ENCODE peak calls at places on chromosomes 2 and 18, in five cellular contexts. W, B, D, K and U are unnamed samples.

GRCh38 chr18:75164479-75164878 is 44.5 kb downstream of the PTGR3 start:
- DNase-seq in B (no peak), K (no peak), W (no peak), D (no peak), U (no peak)

GRCh38 chr2:171431677-171432167 is 2.1 kb downstream of the METTL8 start:
- DNase-seq in B (no peak), W (no peak), K (no peak), D (no peak), U (no peak)

GRCh38 chr2:113175736-113176695 is 2.2 kb downstream of the PSD4 start:
- DNase-seq in W (no peak), D (no peak), K (no peak), B (no peak), U (no peak)

GRCh38 chr2:38498039-38498438 is 104.7 kb downstream of the HNRNPLL start:
- DNase-seq in K (no peak), D (no peak), W (no peak), B (peak), U (no peak)

GRCh38 chr18:32072321-32072720 is 19.4 kb upstream of the RNF138 start:
- DNase-seq in W (peak), K (peak), D (no peak), B (peak), U (no peak)

GRCh38 chr2:156115338-156115737 is 217.2 kb downstream of the NR4A2 start:
- DNase-seq in W (no peak), K (no peak), D (no peak), B (no peak), U (no peak)

GRCh38 chr2:39583781-39584180 is 81.9 kb upstream of the TMEM178A start:
- DNase-seq in D (no peak), K (no peak), W (no peak), B (no peak), U (no peak)

GRCh38 chr18:11494093-11494492 is 115.3 kb upstream of the SLC35G4 start:
- DNase-seq in D (no peak), B (peak), W (no peak), K (no peak), U (no peak)

DNA sequence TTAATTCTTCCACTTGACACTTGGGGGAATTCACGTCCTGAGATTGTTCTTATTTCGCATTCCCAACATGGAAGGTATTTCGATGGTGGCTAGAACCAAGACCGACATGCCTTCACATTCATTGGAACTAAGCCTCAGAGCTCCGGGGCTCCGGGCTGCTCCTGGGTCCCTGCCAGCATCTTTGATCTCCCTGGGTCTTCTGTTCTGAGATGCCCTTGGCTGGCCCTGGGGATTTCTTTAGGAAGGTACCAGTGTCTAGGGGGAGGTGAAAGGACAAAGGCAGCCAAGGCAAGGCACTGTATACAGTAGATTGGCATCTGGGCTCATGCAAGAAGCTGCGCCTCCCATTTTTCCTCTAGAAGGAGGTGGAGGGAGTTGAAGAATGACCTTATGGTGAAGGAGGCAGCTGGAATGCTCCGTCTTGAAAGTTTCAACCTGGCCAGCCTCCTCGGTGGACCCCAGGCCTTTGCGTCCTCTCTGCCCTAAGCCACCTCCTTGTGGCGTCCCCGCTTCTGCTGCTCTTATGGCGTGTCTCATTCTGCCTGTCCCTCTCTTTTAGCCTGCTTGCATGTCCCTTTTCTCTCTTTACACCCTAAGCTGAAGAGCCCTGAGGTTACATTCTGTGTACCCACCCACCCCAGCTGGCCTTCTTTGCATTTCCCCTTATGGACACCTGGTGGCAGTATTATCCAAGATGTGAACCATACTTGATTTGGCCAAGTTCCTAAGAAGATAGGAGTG is 77.1 kb downstream of the DYSF start:
- DNase-seq in K (peak), B (peak), D (no peak), W (peak), U (peak)
- TF ChIP-seq FOXM1 in K (no peak), B (no peak), D (no peak), W (no peak), U (no peak)

DNA sequence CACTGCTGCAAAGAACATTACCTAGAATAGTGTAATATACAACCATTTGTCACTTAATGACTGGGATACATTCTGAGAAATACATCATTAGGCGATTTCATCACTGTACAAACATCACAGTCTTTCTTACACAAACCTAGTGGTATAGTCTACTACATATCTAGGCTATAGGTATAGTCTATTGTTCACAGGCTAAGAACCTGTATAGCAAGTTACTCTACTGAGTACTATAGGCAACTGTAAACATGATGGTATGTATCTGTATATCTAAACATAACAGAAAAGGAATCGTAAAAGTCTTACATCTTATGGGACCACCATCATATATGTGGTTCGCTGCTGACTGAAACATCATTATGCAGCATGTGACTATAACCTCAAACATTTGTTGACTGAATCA is 21.4 kb downstream of the SP3 start:
- DNase-seq in K (no peak), D (no peak), W (no peak), B (no peak), U (no peak)
- TF ChIP-seq FOXM1 in K (no peak), D (no peak), W (no peak), B (no peak), U (no peak)

GRCh38 chr2:207157162-207157481 is 8.6 kb downstream of the KLF7 start:
- DNase-seq in W (no peak), K (no peak), B (no peak), D (no peak), U (no peak)
- TF ChIP-seq FOXM1 in W (no peak), K (no peak), B (no peak), D (no peak), U (no peak)

DNA sequence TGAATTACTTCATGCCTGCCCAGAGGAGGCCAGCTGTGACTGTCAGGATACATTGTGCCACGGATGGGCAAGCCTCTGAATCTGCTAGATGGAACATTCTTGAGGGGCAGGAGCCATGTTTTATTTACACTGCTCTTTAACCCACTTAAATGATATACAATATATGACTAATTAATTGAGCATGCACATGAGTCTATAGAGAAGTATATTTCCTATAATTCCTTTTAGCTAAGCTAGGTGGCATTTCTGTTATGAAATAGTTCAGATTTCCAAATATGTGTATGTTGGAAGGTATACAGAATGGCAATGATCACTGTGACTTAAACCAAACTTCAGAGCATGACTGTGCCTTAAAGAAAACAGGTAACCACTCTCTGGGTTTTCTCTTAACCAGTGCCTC is 131.7 kb downstream of the RAB3GAP1 start:
- DNase-seq in W (no peak), D (no peak), K (no peak), B (no peak), U (no peak)
- TF ChIP-seq FOXM1 in W (no peak), D (no peak), K (no peak), B (no peak), U (no peak)

GRCh38 chr18:79246309-79247108 is 149.2 kb upstream of the NFATC1 start:
- DNase-seq in K (peak), D (peak), B (peak), W (peak), U (peak)

GRCh38 chr18:79241755-79242154 is 154.0 kb upstream of the NFATC1 start:
- DNase-seq in K (no peak), W (no peak), D (no peak), B (no peak), U (peak)

GRCh38 chr18:79248495-79249078 is 147.1 kb upstream of the NFATC1 start:
- DNase-seq in W (no peak), D (no peak), B (no peak), K (no peak), U (no peak)

GRCh38 chr18:79242246-79242645 is 153.5 kb upstream of the NFATC1 start:
- DNase-seq in K (no peak), B (no peak), W (no peak), D (no peak), U (no peak)

DNA sequence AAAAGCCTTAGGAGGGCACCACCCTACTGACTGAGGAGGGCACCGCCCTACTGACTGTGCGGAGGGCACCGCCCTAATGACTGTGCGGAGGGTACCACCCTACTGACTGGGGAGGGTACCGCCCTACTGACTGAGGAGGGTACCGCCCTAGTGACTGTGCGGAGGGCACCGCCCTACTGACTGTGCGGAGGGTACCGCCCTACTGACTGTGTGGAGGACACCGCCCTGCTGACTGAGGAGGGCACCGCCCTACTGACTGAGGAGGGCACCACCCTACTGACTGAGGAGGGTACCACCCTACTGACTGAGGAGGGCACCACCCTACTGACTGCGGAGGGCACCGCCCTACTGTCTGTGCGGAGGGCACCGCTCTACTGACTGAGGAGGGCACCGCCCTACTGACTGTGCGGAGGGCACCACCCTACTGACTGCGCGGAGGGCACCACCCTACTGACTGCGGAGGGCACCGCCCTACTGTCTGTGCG is 150.2 kb upstream of the NFATC1 start:
- DNase-seq in W (no peak), D (no peak), K (no peak), B (no peak), U (no peak)
- TF ChIP-seq FOXM1 in W (no peak), D (no peak), K (no peak), B (no peak), U (no peak)

GRCh38 chr2:24577481-24577880 is 86.4 kb downstream of the NCOA1 start:
- DNase-seq in W (no peak), D (peak), K (peak), B (no peak), U (no peak)

GRCh38 chr2:24576146-24576545 is 85.1 kb downstream of the NCOA1 start:
- DNase-seq in D (no peak), K (no peak), B (no peak), W (no peak), U (no peak)

GRCh38 chr2:24576617-24577016 is 85.6 kb downstream of the NCOA1 start:
- DNase-seq in D (peak), W (no peak), K (no peak), B (no peak), U (no peak)

GRCh38 chr2:24580561-24580960 is 89.5 kb downstream of the NCOA1 start:
- DNase-seq in K (no peak), D (no peak), B (no peak), W (no peak), U (no peak)

GRCh38 chr2:24579053-24579803 is 88.2 kb downstream of the NCOA1 start:
- DNase-seq in W (no peak), B (no peak), K (no peak), D (no peak), U (no peak)
- TF ChIP-seq FOXM1 in W (no peak), B (no peak), K (no peak), D (no peak), U (no peak)

DNA sequence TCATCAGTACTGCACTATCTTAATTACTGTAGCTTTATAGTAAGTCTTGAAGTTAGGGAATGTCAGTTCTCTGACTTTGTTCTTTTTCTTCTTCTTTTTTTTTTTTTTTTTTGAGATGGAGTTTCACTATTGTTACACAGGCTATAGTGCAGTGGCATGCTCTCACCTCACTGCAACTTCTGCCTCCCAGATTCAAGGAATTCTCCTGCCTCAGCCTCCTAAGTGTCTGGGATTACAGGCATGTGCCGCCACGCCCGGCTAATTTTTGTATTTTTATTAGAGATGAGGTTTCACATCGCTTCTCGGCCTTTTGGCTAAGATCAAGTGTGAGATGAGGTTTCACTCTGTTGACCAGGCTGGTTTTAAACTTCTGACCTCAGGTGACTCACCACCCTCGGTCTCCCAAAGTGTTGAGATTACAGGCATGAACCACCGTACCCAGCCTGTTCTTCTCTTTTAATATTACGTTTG is 41.9 kb upstream of the TANC1 start:
- DNase-seq in K (no peak), W (no peak), B (peak), D (no peak), U (no peak)
- TF ChIP-seq FOXM1 in K (no peak), W (no peak), B (no peak), D (no peak), U (no peak)

DNA sequence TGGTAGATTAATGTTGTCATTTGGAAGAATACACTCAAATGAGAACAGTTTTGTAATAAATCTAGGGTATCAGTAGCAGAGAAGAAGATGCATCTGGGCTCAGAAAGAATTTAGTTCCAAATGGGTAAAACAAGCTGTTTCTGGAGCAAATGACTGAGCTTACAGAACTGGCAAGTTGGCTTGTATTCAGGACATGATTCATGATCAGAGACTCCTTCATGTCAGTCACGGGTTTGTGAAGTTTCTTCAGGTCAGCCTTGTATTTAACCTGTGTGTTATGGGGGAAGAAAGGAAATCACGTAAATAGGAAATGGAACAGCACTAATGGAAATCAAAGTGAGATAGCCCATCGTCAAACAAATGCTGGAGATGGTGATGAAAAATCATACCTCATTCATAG is 109.1 kb downstream of the RIF1 start:
- DNase-seq in B (no peak), D (no peak), W (no peak), K (no peak), U (no peak)
- TF ChIP-seq FOXM1 in B (no peak), D (no peak), W (no peak), K (no peak), U (no peak)